ENCODE peak calls at places on chromosomes 11 and 22, in eight cellular contexts. V is ecto neural progenitor cell, G is type B pancreatic cell, T is ureter, K is ovary, D is occipital lobe, R is caudate nucleus, Z is HuH-7. O is an unnamed sample.

GRCh38 chr11:10728779-10729472 is 22.1 kb upstream of the CTR9 start:
- DNase-seq in T (no peak), Z (no peak), K (no peak), G (no peak), D (no peak), R (no peak), V (peak), O (no peak)

GRCh38 chr22:27454807-27455450 is 346.6 kb downstream of the MN1 start:
- DNase-seq in V (no peak), T (no peak), R (no peak), G (no peak), D (no peak), Z (no peak), K (no peak), O (no peak)

GRCh38 chr11:25317221-25317620 is 820.4 kb downstream of the LUZP2 start:
- DNase-seq in D (no peak), V (no peak), R (no peak), T (no peak), Z (no peak), G (no peak), K (no peak), O (no peak)

GRCh38 chr11:267491-267994 is 10.7 kb upstream of the NLRP6 start:
- DNase-seq in V (no peak), K (no peak), T (no peak), R (no peak), G (no peak), D (no peak), Z (no peak), O (no peak)

GRCh38 chr22:46971141-46971775 is 208.8 kb downstream of the TBC1D22A start:
- DNase-seq in T (no peak), G (no peak), Z (no peak), R (no peak), K (peak), D (no peak), V (no peak), O (no peak)

GRCh38 chr11:6232899-6233298 is 1.5 kb downstream of the FHIP1B start:
- DNase-seq in K (no peak), V (no peak), T (no peak), G (no peak), D (no peak), Z (no peak), R (no peak), O (no peak)

GRCh38 chr11:30012346-30012745 is 4.5 kb downstream of the KCNA4 start:
- DNase-seq in V (no peak), G (no peak), R (no peak), D (no peak), K (no peak), T (no peak), Z (no peak), O (no peak)

GRCh38 chr11:130068986-130069683 is 559 bp upstream of the APLP2 start:
- DNase-seq in K (peak), G (no peak), T (peak), V (no peak), R (no peak), Z (no peak), D (peak), O (peak)

GRCh38 chr11:102760355-102761035 is 19.9 kb downstream of the MMP10 start:
- DNase-seq in D (no peak), R (no peak), G (no peak), K (no peak), V (no peak), Z (no peak), T (no peak), O (peak)

GRCh38 chr11:61895046-61895717 is 3.8 kb upstream of the FADS3 start:
- DNase-seq in K (no peak), V (no peak), G (no peak), T (no peak), D (no peak), Z (no peak), R (no peak), O (no peak)

GRCh38 chr22:48630444-48630777 is 1197.3 kb downstream of the BRD1 start:
- DNase-seq in V (no peak), G (no peak), Z (no peak), K (no peak), D (no peak), T (no peak), R (no peak), O (no peak)